ENCODE peak calls at places on chromosomes 3 and 15, in nine cellular contexts. M, C, F, J, O, H, Q, D and L are unnamed samples.

GRCh38 chr3:15478300-15478979 is 43.1 kb downstream of the COLQ start:
- DNase-seq in M (no peak), C (no peak), F (no peak), J (no peak), O (no peak), H (no peak), Q (no peak), D (no peak), L (no peak)

GRCh38 chr3:141279074-141279945 is 47.7 kb downstream of the PXYLP1 start:
- DNase-seq in M (peak), C (peak), F (peak), J (peak), O (no peak), H (peak), Q (no peak), D (no peak), L (no peak)

GRCh38 chr3:62892951-62893350 is 17.7 kb upstream of the CADPS start:
- DNase-seq in M (no peak), C (no peak), F (no peak), J (no peak), O (no peak), H (no peak), Q (no peak), D (no peak), L (no peak)

GRCh38 chr3:185365281-185366211 is 2.6 kb downstream of the MAP3K13 start:
- DNase-seq in M (no peak), C (no peak), F (no peak), J (no peak), O (no peak), H (no peak), Q (no peak), D (no peak), L (no peak)

GRCh38 chr3:62882676-62883228 is 7.5 kb upstream of the CADPS start:
- DNase-seq in M (peak), C (no peak), F (no peak), J (no peak), O (no peak), H (no peak), Q (no peak), D (no peak), L (no peak)

GRCh38 chr15:66780172-66780972 is 78.3 kb downstream of the SMAD6 start:
- DNase-seq in M (peak), C (peak), F (peak), J (peak), O (no peak), H (peak), Q (no peak), D (no peak), L (peak)

GRCh38 chr15:53978248-53978906 is at the start of gene UNC13C:
- DNase-seq in M (peak), C (no peak), F (no peak), J (no peak), O (no peak), H (peak), Q (peak), D (no peak), L (peak)

GRCh38 chr3:196287405-196288140 is at the start of gene PCYT1A:
- DNase-seq in M (peak), C (peak), F (peak), J (peak), O (peak), H (peak), Q (peak), D (peak), L (peak)

GRCh38 chr15:75763137-75763611 is 50.5 kb upstream of the CSPG4 start:
- DNase-seq in M (no peak), C (no peak), F (no peak), J (no peak), O (no peak), H (no peak), Q (no peak), D (no peak), L (no peak)

GRCh38 chr15:74172751-74173544 is 562 bp upstream of the ISLR start:
- DNase-seq in M (peak), C (peak), F (peak), J (peak), O (no peak), H (no peak), Q (no peak), D (no peak), L (peak)

GRCh38 chr3:95097493-95097892 is 1034.6 kb downstream of the NSUN3 start:
- DNase-seq in M (no peak), C (no peak), F (no peak), J (no peak), O (no peak), H (no peak), Q (no peak), D (no peak), L (no peak)

GRCh38 chr3:187673012-187673411 is 2.8 kb upstream of the SST start:
- DNase-seq in M (peak), C (peak), F (no peak), J (no peak), O (no peak), H (peak), Q (no peak), D (no peak), L (no peak)

GRCh38 chr3:31634485-31634884 is 101.8 kb downstream of the STT3B start:
- DNase-seq in M (peak), C (peak), F (peak), J (peak), O (no peak), H (peak), Q (no peak), D (no peak), L (no peak)

GRCh38 chr15:77844798-77845446 is 212.2 kb upstream of the LINGO1 start:
- DNase-seq in M (no peak), C (no peak), F (no peak), J (no peak), O (no peak), H (no peak), Q (no peak), D (no peak), L (peak)